ENCODE peak calls at places on chromosomes 16 and 17, in seven cellular contexts. W, M, L, D, G, U and Z are unnamed samples.

GRCh38 chr16:71352466-71352865 is 6.1 kb upstream of the CALB2 start:
- DNase-seq in W (no peak), M (no peak), L (no peak), D (no peak), G (no peak), U (no peak), Z (no peak)

GRCh38 chr17:18377437-18378204 is at the start of gene EVPLL:
- DNase-seq in W (no peak), M (no peak), L (no peak), D (no peak), G (peak), U (no peak), Z (no peak)

GRCh38 chr16:86554917-86555762 is at the start of gene MTHFSD:
- DNase-seq in W (peak), M (peak), L (peak), D (peak), G (peak), U (peak), Z (peak)

GRCh38 chr17:16269658-16270057 is 52.6 kb downstream of the PIGL start:
- DNase-seq in W (no peak), M (peak), L (no peak), D (peak), G (no peak), U (no peak), Z (no peak)

GRCh38 chr16:56211471-56211944 is 20.2 kb downstream of the GNAO1 start:
- DNase-seq in W (no peak), M (no peak), L (no peak), D (peak), G (no peak), U (no peak), Z (no peak)

GRCh38 chr16:54931757-54932660 is 1.3 kb downstream of the IRX5 start:
- DNase-seq in W (no peak), M (no peak), L (no peak), D (peak), G (peak), U (no peak), Z (no peak)

GRCh38 chr17:67623767-67624166 is 94.0 kb upstream of the NOL11 start:
- DNase-seq in W (no peak), M (no peak), L (no peak), D (no peak), G (no peak), U (no peak), Z (no peak)

GRCh38 chr16:721765-722481 is 977 bp downstream of the ANTKMT start:
- DNase-seq in W (no peak), M (no peak), L (no peak), D (no peak), G (no peak), U (no peak), Z (no peak)

GRCh38 chr17:35982409-35983191 is 1.3 kb upstream of the CCL16 start:
- DNase-seq in W (no peak), M (no peak), L (no peak), D (no peak), G (no peak), U (no peak), Z (no peak)

GRCh38 chr16:73268311-73268997 is 220.5 kb upstream of the ZFHX3 start:
- DNase-seq in W (no peak), M (peak), L (no peak), D (peak), G (peak), U (peak), Z (no peak)

GRCh38 chr16:65500007-65500406 is 378.1 kb upstream of the CDH11 start:
- DNase-seq in W (no peak), M (no peak), L (no peak), D (peak), G (no peak), U (no peak), Z (no peak)

GRCh38 chr17:17971431-17972125 is 622 bp downstream of the TOM1L2 start:
- DNase-seq in W (no peak), M (no peak), L (no peak), D (peak), G (no peak), U (no peak), Z (no peak)

GRCh38 chr17:73304438-73304837 is 7.4 kb downstream of the CDC42EP4 start:
- DNase-seq in W (no peak), M (no peak), L (no peak), D (no peak), G (no peak), U (no peak), Z (no peak)

GRCh38 chr16:88057656-88058055 is 106.4 kb downstream of the BANP start:
- DNase-seq in W (no peak), M (no peak), L (no peak), D (no peak), G (no peak), U (no peak), Z (no peak)

GRCh38 chr17:41486809-41487530 is 2.7 kb downstream of the KRT36 start:
- DNase-seq in W (no peak), M (no peak), L (no peak), D (no peak), G (peak), U (no peak), Z (no peak)

GRCh38 chr16:57304169-57305061 is 19.9 kb upstream of the PLLP start:
- DNase-seq in W (no peak), M (no peak), L (no peak), D (peak), G (no peak), U (no peak), Z (no peak)

GRCh38 chr17:82200743-82201497 is 11.7 kb downstream of the CCDC57 start:
- DNase-seq in W (no peak), M (no peak), L (peak), D (no peak), G (no peak), U (no peak), Z (no peak)

GRCh38 chr17:48488548-48489106 is 42.2 kb downstream of the HOXB1 start:
- DNase-seq in W (no peak), M (no peak), L (no peak), D (no peak), G (no peak), U (no peak), Z (no peak)

GRCh38 chr16:84559311-84559932 is 55.0 kb upstream of the MEAK7 start:
- DNase-seq in W (no peak), M (no peak), L (no peak), D (no peak), G (peak), U (no peak), Z (no peak)